ENCODE peak calls at places on chromosomes 11 and 22, in six cellular contexts. One of them, this sample, is unnamed.

GRCh38 chr11:19474954-19475811 is 234.4 kb upstream of the E2F8 start:
- DNase-seq in GM12878: peak
- DNase-seq in K562: no peak
- DNase-seq in H1: no peak
- DNase-seq in GM12892: peak
- DNase-seq in HepG2: no peak
- DNase-seq in this sample: peak

GRCh38 chr11:61922539-61922938 is 5.2 kb upstream of the RAB3IL1 start:
- DNase-seq in GM12878: no peak
- DNase-seq in HepG2: no peak
- DNase-seq in GM12892: no peak
- DNase-seq in K562: peak
- DNase-seq in H1: peak
- DNase-seq in this sample: no peak

GRCh38 chr11:72080326-72081183 is at the start of the genes LRRC51 and NUMA1:
- DNase-seq in HepG2: peak
- DNase-seq in GM12878: peak
- DNase-seq in K562: peak
- DNase-seq in H1: peak
- DNase-seq in GM12892: peak
- DNase-seq in this sample: peak

GRCh38 chr22:33504941-33505647 is 415.2 kb downstream of the LARGE1 start:
- DNase-seq in K562: no peak
- DNase-seq in HepG2: no peak
- DNase-seq in H1: no peak
- DNase-seq in GM12892: no peak
- DNase-seq in GM12878: no peak
- DNase-seq in this sample: no peak

GRCh38 chr11:96278039-96278897 is 64.7 kb downstream of the MAML2 start:
- DNase-seq in H1: no peak
- DNase-seq in GM12892: no peak
- DNase-seq in HepG2: no peak
- DNase-seq in GM12878: no peak
- DNase-seq in K562: no peak
- DNase-seq in this sample: no peak

GRCh38 chr11:504053-504993 is 2.7 kb downstream of the RNH1 start:
- DNase-seq in K562: peak
- DNase-seq in HepG2: no peak
- DNase-seq in GM12878: no peak
- DNase-seq in H1: no peak
- DNase-seq in GM12892: peak
- DNase-seq in this sample: peak

GRCh38 chr11:6196396-6196795 is 2.6 kb upstream of the OR52W1 start:
- DNase-seq in K562: no peak
- DNase-seq in H1: no peak
- DNase-seq in HepG2: no peak
- DNase-seq in GM12892: no peak
- DNase-seq in GM12878: no peak
- DNase-seq in this sample: no peak

GRCh38 chr11:110119317-110119716 is 26.1 kb downstream of the ZC3H12C start:
- DNase-seq in GM12878: no peak
- DNase-seq in H1: no peak
- DNase-seq in GM12892: no peak
- DNase-seq in HepG2: no peak
- DNase-seq in K562: no peak
- DNase-seq in this sample: no peak

GRCh38 chr22:30861131-30861530 is 107.4 kb downstream of the MORC2 start:
- DNase-seq in GM12892: peak
- DNase-seq in H1: peak
- DNase-seq in HepG2: no peak
- DNase-seq in GM12878: no peak
- DNase-seq in K562: no peak
- DNase-seq in this sample: no peak

GRCh38 chr11:3174387-3174786 is 9.3 kb upstream of the OSBPL5 start:
- DNase-seq in GM12892: no peak
- DNase-seq in HepG2: no peak
- DNase-seq in H1: no peak
- DNase-seq in K562: no peak
- DNase-seq in GM12878: no peak
- DNase-seq in this sample: no peak

GRCh38 chr11:86814775-86815174 is 14.4 kb downstream of the PRSS23 start:
- DNase-seq in GM12878: no peak
- DNase-seq in K562: no peak
- DNase-seq in H1: no peak
- DNase-seq in GM12892: no peak
- DNase-seq in HepG2: no peak
- DNase-seq in this sample: no peak

GRCh38 chr11:96168623-96169022 is 174.4 kb downstream of the MAML2 start:
- DNase-seq in H1: no peak
- DNase-seq in HepG2: no peak
- DNase-seq in GM12878: no peak
- DNase-seq in GM12892: no peak
- DNase-seq in K562: no peak
- DNase-seq in this sample: no peak

GRCh38 chr11:44066732-44067131 is 662 bp downstream of the ACCS start:
- DNase-seq in GM12878: no peak
- DNase-seq in GM12892: no peak
- DNase-seq in K562: peak
- DNase-seq in HepG2: no peak
- DNase-seq in H1: no peak
- DNase-seq in this sample: no peak

GRCh38 chr11:130909650-130910049 is 6.6 kb downstream of the SNX19 start:
- DNase-seq in GM12878: no peak
- DNase-seq in K562: no peak
- DNase-seq in GM12892: no peak
- DNase-seq in HepG2: no peak
- DNase-seq in H1: no peak
- DNase-seq in this sample: no peak

GRCh38 chr11:74849525-74850391 is 99.1 kb downstream of the XRRA1 start:
- DNase-seq in GM12878: no peak
- DNase-seq in K562: no peak
- DNase-seq in HepG2: peak
- DNase-seq in GM12892: no peak
- DNase-seq in H1: peak
- DNase-seq in this sample: no peak

GRCh38 chr11:131744847-131745246 is 374.4 kb downstream of the NTM start:
- DNase-seq in H1: no peak
- DNase-seq in HepG2: no peak
- DNase-seq in GM12878: no peak
- DNase-seq in GM12892: no peak
- DNase-seq in K562: no peak
- DNase-seq in this sample: no peak

GRCh38 chr11:134646561-134646960 is 234.5 kb upstream of the B3GAT1 start:
- DNase-seq in HepG2: no peak
- DNase-seq in GM12878: no peak
- DNase-seq in GM12892: no peak
- DNase-seq in H1: no peak
- DNase-seq in K562: no peak
- DNase-seq in this sample: no peak

GRCh38 chr11:45653277-45653676 is 12.1 kb downstream of the CHST1 start:
- DNase-seq in GM12878: no peak
- DNase-seq in HepG2: no peak
- DNase-seq in K562: no peak
- DNase-seq in H1: peak
- DNase-seq in GM12892: no peak
- DNase-seq in this sample: no peak

GRCh38 chr11:9957072-9957471 is 293.2 kb downstream of the SWAP70 start:
- DNase-seq in GM12892: no peak
- DNase-seq in K562: no peak
- DNase-seq in HepG2: no peak
- DNase-seq in GM12878: no peak
- DNase-seq in H1: no peak
- DNase-seq in this sample: no peak

GRCh38 chr11:7687386-7687785 is 14.1 kb upstream of the CYB5R2 start:
- DNase-seq in K562: no peak
- DNase-seq in H1: no peak
- DNase-seq in GM12878: no peak
- DNase-seq in HepG2: no peak
- DNase-seq in GM12892: no peak
- DNase-seq in this sample: no peak

GRCh38 chr22:40116496-40117200 is 61.1 kb upstream of the TNRC6B start:
- DNase-seq in GM12892: no peak
- DNase-seq in K562: no peak
- DNase-seq in GM12878: no peak
- DNase-seq in H1: no peak
- DNase-seq in HepG2: no peak
- DNase-seq in this sample: no peak
- TF ChIP-seq TAF1 in GM12892: no peak
- TF ChIP-seq TAF1 in K562: no peak
- TF ChIP-seq TAF1 in GM12878: no peak
- TF ChIP-seq TAF1 in H1: no peak
- TF ChIP-seq TAF1 in HepG2: no peak
- TF ChIP-seq TAF1 in this sample: no peak

GRCh38 chr11:26583550-26583949 is 11.5 kb upstream of the MUC15 start:
- DNase-seq in K562: no peak
- DNase-seq in GM12878: no peak
- DNase-seq in H1: no peak
- DNase-seq in HepG2: no peak
- DNase-seq in GM12892: no peak
- DNase-seq in this sample: no peak
- TF ChIP-seq POLR2AphosphoS5 in K562: no peak
- TF ChIP-seq POLR2AphosphoS5 in GM12878: no peak
- TF ChIP-seq POLR2AphosphoS5 in H1: no peak
- TF ChIP-seq POLR2AphosphoS5 in HepG2: no peak
- TF ChIP-seq POLR2AphosphoS5 in GM12892: no peak
- TF ChIP-seq POLR2AphosphoS5 in this sample: no peak

GRCh38 chr11:22192642-22193347 is at the start of gene ANO5:
- DNase-seq in GM12892: peak
- DNase-seq in GM12878: no peak
- DNase-seq in HepG2: no peak
- DNase-seq in H1: peak
- DNase-seq in K562: peak
- DNase-seq in this sample: peak

GRCh38 chr11:22190827-22191463 is 1.9 kb upstream of the ANO5 start:
- DNase-seq in K562: no peak
- DNase-seq in GM12878: peak
- DNase-seq in HepG2: no peak
- DNase-seq in GM12892: no peak
- DNase-seq in H1: no peak
- DNase-seq in this sample: no peak

GRCh38 chr11:22194907-22195306 is 2.0 kb downstream of the ANO5 start:
- DNase-seq in HepG2: no peak
- DNase-seq in K562: no peak
- DNase-seq in H1: no peak
- DNase-seq in GM12892: no peak
- DNase-seq in GM12878: no peak
- DNase-seq in this sample: no peak

GRCh38 chr11:22192289-22192641 is 620 bp upstream of the ANO5 start:
- DNase-seq in K562: peak
- DNase-seq in GM12892: no peak
- DNase-seq in H1: no peak
- DNase-seq in HepG2: peak
- DNase-seq in GM12878: no peak
- DNase-seq in this sample: no peak

DNA sequence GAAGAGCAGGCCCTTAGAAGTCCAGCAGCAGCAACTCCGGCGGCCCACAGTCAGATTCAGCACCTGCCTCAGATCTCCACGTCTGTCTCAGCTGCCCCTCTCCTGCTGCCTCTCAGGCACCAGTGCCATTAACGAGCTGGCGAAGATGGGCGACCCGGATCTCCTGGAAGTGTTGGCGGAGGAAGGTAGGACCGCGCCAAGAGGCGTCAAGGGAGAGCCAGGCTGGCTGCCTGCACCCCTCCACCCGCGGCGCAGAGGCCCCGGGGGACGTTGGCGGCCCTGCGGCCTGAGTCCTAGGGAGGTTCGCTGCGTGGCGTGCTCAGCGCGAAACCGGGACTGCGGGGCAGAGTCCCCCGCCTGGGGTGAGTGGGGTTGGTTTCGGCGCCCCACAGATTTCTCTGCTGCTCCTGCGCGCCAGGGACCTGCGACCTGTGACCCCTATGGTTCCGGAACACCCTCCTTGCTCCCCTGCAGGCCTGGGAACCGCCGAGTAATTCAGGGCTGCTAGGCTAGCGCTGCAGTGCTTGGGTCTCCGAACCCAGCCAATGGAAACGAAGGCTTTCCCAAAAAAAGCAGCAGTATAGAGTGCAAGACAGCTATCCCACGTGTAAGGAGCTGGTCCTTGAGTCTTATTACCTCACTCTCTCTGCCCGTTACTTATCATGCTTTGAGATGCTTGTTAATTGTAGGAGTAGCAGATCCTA is 615 bp downstream of the ANO5 start:
- DNase-seq in H1: peak
- DNase-seq in GM12878: no peak
- DNase-seq in HepG2: no peak
- DNase-seq in K562: peak
- DNase-seq in GM12892: peak
- DNase-seq in this sample: peak
- TF ChIP-seq POLR2A in H1: no peak
- TF ChIP-seq POLR2A in GM12878: no peak
- TF ChIP-seq POLR2A in HepG2: no peak
- TF ChIP-seq POLR2A in K562: no peak
- TF ChIP-seq POLR2A in GM12892: no peak
- TF ChIP-seq POLR2A in this sample: no peak

GRCh38 chr11:124743050-124743449 is 3.3 kb downstream of the NRGN start:
- DNase-seq in HepG2: no peak
- DNase-seq in GM12892: no peak
- DNase-seq in H1: no peak
- DNase-seq in GM12878: no peak
- DNase-seq in K562: no peak
- DNase-seq in this sample: no peak

GRCh38 chr11:124739479-124740276 is at the start of gene NRGN:
- DNase-seq in H1: peak
- DNase-seq in K562: peak
- DNase-seq in GM12878: no peak
- DNase-seq in HepG2: peak
- DNase-seq in GM12892: peak
- DNase-seq in this sample: peak

GRCh38 chr11:124738713-124739478 is 846 bp upstream of the NRGN start:
- DNase-seq in HepG2: no peak
- DNase-seq in GM12892: no peak
- DNase-seq in K562: no peak
- DNase-seq in GM12878: no peak
- DNase-seq in H1: no peak
- DNase-seq in this sample: no peak

GRCh38 chr11:124737638-124738293 is 2.0 kb upstream of the NRGN start:
- DNase-seq in HepG2: no peak
- DNase-seq in H1: no peak
- DNase-seq in GM12892: no peak
- DNase-seq in GM12878: no peak
- DNase-seq in K562: no peak
- DNase-seq in this sample: no peak

DNA sequence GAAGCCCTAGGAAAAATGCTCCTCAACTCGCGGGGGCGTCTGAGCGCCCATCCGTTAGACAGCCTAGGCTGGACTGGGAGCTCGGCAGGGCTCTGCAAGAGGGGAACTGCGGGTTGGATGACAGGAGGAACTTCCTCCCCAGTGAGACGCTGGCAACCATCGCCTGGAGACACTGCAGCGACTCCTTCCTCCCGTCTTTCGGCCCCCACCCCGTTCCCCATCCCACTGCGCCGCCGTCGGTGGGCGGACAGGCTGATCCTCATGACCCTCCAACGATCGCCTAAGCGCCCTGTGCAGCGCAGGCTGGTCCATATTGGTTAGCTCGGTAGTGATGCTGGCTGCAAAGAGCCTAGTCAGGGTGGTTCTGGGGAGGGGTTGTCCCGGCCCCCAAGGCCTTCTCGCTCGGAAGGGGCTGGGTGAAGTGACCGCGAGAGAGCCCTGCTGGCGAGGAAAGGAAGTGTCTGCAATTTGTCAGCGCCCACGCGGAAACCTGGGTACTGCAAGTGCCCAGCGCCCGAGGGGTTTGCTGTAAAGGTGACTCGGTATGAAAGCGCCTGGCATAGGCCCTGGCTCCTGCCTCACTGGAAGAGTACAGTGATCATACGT is 638 bp downstream of the NRGN start:
- DNase-seq in GM12892: no peak
- DNase-seq in GM12878: no peak
- DNase-seq in HepG2: no peak
- DNase-seq in H1: no peak
- DNase-seq in K562: peak
- DNase-seq in this sample: no peak
- TF ChIP-seq TAF1 in GM12892: no peak
- TF ChIP-seq TAF1 in GM12878: no peak
- TF ChIP-seq TAF1 in HepG2: no peak
- TF ChIP-seq TAF1 in H1: no peak
- TF ChIP-seq TAF1 in K562: no peak
- TF ChIP-seq TAF1 in this sample: no peak

This sample was measured in GM12891.